ENCODE peak calls at places on chromosomes 5 and 9, in five cellular contexts. I is neural crest cell; M is stimulated activated CD8-positive, alpha-beta memory T cell treated with anti-CD3 and anti-CD28 coated beads, Interleukin-12 subunit alpha, Interleukin-12 subunit beta, amount 100 ng/mL, for 1 hour; F is GM13977; U is mucosa of gallbladder. L is an unnamed sample.

GRCh38 chr5:179271821-179272325 is 73.4 kb downstream of the ADAMTS2 start:
- DNase-seq in U (no peak), F (no peak), I (no peak), M (no peak), L (peak)

GRCh38 chr9:121372563-121373400 is 2.7 kb upstream of the STOM start:
- DNase-seq in F (no peak), U (no peak), I (no peak), M (no peak), L (no peak)

GRCh38 chr5:113264061-113264460 is 170.7 kb downstream of the TSSK1B start:
- DNase-seq in F (no peak), M (no peak), U (peak), I (no peak), L (no peak)

GRCh38 chr5:14712131-14712530 is 47.6 kb downstream of the OTULIN start:
- DNase-seq in U (no peak), I (no peak), F (no peak), M (no peak), L (no peak)

GRCh38 chr9:75101004-75101601 is 12.8 kb downstream of the OSTF1 start:
- DNase-seq in F (no peak), U (no peak), I (no peak), M (no peak), L (no peak)

GRCh38 chr5:126561908-126562307 is 33.1 kb downstream of the ALDH7A1 start:
- DNase-seq in U (no peak), I (no peak), M (no peak), F (no peak), L (no peak)

GRCh38 chr9:126652140-126652558 is 38.4 kb downstream of the LMX1B start:
- DNase-seq in I (no peak), U (peak), M (no peak), F (no peak), L (no peak)

GRCh38 chr9:130713286-130713975 is 19.9 kb downstream of the EXOSC2 start:
- DNase-seq in M (no peak), F (peak), U (peak), I (no peak), L (no peak)

GRCh38 chr5:149434162-149435014 is 55.3 kb upstream of the IL17B start:
- DNase-seq in F (peak), I (peak), M (peak), U (no peak), L (peak)

GRCh38 chr5:77851229-77852067 is 75.3 kb upstream of the TBCA start:
- DNase-seq in F (peak), U (no peak), I (peak), M (no peak), L (no peak)

GRCh38 chr5:14727428-14727865 is 62.9 kb downstream of the OTULIN start:
- DNase-seq in I (peak), U (peak), M (peak), F (peak), L (peak)

GRCh38 chr9:129042016-129042415 is 5.6 kb downstream of the MIGA2 start:
- DNase-seq in U (no peak), M (no peak), I (no peak), F (no peak), L (no peak)

GRCh38 chr9:107969727-107970126 is 480.2 kb upstream of the KLF4 start:
- DNase-seq in M (no peak), I (no peak), U (no peak), F (no peak), L (no peak)

GRCh38 chr9:32928912-32929311 is 72.5 kb downstream of the APTX start:
- DNase-seq in U (no peak), M (no peak), I (no peak), F (no peak), L (no peak)

GRCh38 chr9:73143606-73144328 is 7.9 kb upstream of the ANXA1 start:
- DNase-seq in U (no peak), M (no peak), F (no peak), I (no peak), L (no peak)

GRCh38 chr9:4666042-4666699 is at the start of gene SPATA6L:
- DNase-seq in U (peak), M (no peak), I (peak), F (peak), L (peak)

GRCh38 chr9:77433675-77434445 is 214.3 kb downstream of the GNA14 start:
- DNase-seq in F (peak), I (peak), U (peak), M (peak), L (no peak)

GRCh38 chr5:57863661-57864060 is 381.1 kb upstream of the ACTBL2 start:
- DNase-seq in F (no peak), U (no peak), M (no peak), I (no peak), L (no peak)

GRCh38 chr5:35319231-35320002 is 89.1 kb upstream of the PRLR start:
- DNase-seq in F (peak), I (no peak), M (no peak), U (peak), L (no peak)

GRCh38 chr5:1209552-1209852 is 8.1 kb downstream of the SLC6A19 start:
- DNase-seq in F (no peak), U (no peak), M (no peak), I (no peak), L (no peak)

L was measured in activated CD4-positive, CD25-positive, alpha-beta regulatory T cell treated with anti-CD3 and anti-CD28 coated beads, Interleukin-2, amount 50 U/mL, for 72 hours.